ENCODE peak calls at places on chromosome 6, in nine cellular contexts. H is psoas muscle, C is HCT116, K is GM23338, V is pancreas, N is lower lobe of right lung, X is PC-3, O is fibroblast of lung, G is SJSA1. W is an unnamed sample.

GRCh38 chr6:133169901-133170300 is 71.3 kb upstream of the EYA4 start:
- DNase-seq in H (no peak), C (no peak), K (peak; percentile 52), V (no peak), N (no peak), X (no peak), O (no peak), G (no peak), W (no peak)

GRCh38 chr6:2841264-2842138 is at the start of gene SERPINB1:
- DNase-seq in H (peak; percentile 95), C (peak; percentile 81), K (peak; percentile 98), V (peak; percentile 93), N (peak; percentile 98), X (peak; percentile 83), O (peak; percentile 92), G (peak; percentile 89), W (peak; percentile 77)

GRCh38 chr6:106628658-106629102 is 618 bp downstream of the RTN4IP1 start:
- DNase-seq in H (no peak), C (no peak), K (no peak), V (no peak), N (no peak), X (peak; percentile 22), O (peak; percentile 19), G (no peak), W (no peak)

GRCh38 chr6:4522453-4522852 is 253.8 kb upstream of the CDYL start:
- DNase-seq in H (no peak), C (no peak), K (no peak), V (no peak), N (no peak), X (no peak), O (no peak), G (no peak), W (no peak)

GRCh38 chr6:41443616-41444525 is 102.3 kb upstream of the FOXP4 start:
- DNase-seq in H (peak; percentile 73), C (no peak), K (no peak), V (no peak), N (no peak), X (no peak), O (peak; percentile 71), G (no peak), W (peak; percentile 81)

GRCh38 chr6:138691595-138692057 is 81.9 kb upstream of the CCDC28A start:
- DNase-seq in H (no peak), C (peak; percentile 52), K (peak; percentile 72), V (no peak), N (no peak), X (peak; percentile 56), O (peak; percentile 91), G (no peak), W (no peak)

GRCh38 chr6:169190144-169190584 is 63.5 kb downstream of the THBS2 start:
- DNase-seq in H (peak; percentile 85), C (no peak), K (no peak), V (no peak), N (no peak), X (no peak), O (peak; percentile 99), G (peak; percentile 48), W (peak; percentile 89)

GRCh38 chr6:29624520-29624961 is 8.4 kb downstream of the GABBR1 start:
- DNase-seq in H (no peak), C (no peak), K (peak; percentile 58), V (no peak), N (no peak), X (no peak), O (no peak), G (no peak), W (no peak)

GRCh38 chr6:74289881-74290280 is 593.9 kb downstream of the CD109 start:
- DNase-seq in H (no peak), C (no peak), K (no peak), V (no peak), N (no peak), X (peak; percentile 44), O (peak; percentile 43), G (no peak), W (no peak)

GRCh38 chr6:106906227-106906626 is 68.3 kb downstream of the CD24 start:
- DNase-seq in H (no peak), C (no peak), K (no peak), V (no peak), N (no peak), X (no peak), O (no peak), G (no peak), W (no peak)

GRCh38 chr6:122322824-122323223 is 76.6 kb upstream of the HSF2 start:
- DNase-seq in H (no peak), C (no peak), K (no peak), V (no peak), N (no peak), X (no peak), O (peak; percentile 9), G (no peak), W (no peak)

GRCh38 chr6:31821301-31822037 is 6.1 kb upstream of the HSPA1B start:
- DNase-seq in H (peak; percentile 85), C (no peak), K (peak; percentile 68), V (peak; percentile 78), N (peak; percentile 86), X (peak; percentile 84), O (peak; percentile 48), G (peak; percentile 58), W (peak; percentile 72)

GRCh38 chr6:157089258-157089657 is 234.1 kb downstream of the TMEM242 start:
- DNase-seq in H (no peak), C (no peak), K (peak; percentile 97), V (no peak), N (no peak), X (no peak), O (peak; percentile 52), G (peak; percentile 56), W (no peak)

GRCh38 chr6:21402368-21402767 is 191.2 kb upstream of the SOX4 start:
- DNase-seq in H (no peak), C (no peak), K (no peak), V (no peak), N (no peak), X (no peak), O (peak; percentile 81), G (no peak), W (peak; percentile 66)

GRCh38 chr6:193773-194310 is 98.4 kb upstream of the DUSP22 start:
- DNase-seq in H (no peak), C (no peak), K (no peak), V (no peak), N (no peak), X (no peak), O (no peak), G (no peak), W (no peak)

GRCh38 chr6:17968876-17969275 is 18.6 kb downstream of the KIF13A start:
- DNase-seq in H (no peak), C (no peak), K (no peak), V (no peak), N (no peak), X (no peak), O (no peak), G (no peak), W (no peak)
- H3K4me1 ChIP-seq in H (peaks cover 82% of the 10 kb centered on the region), C (peaks cover 13% of the 10 kb centered on the region), K (peaks cover 30% of the 10 kb centered on the region), V (peaks cover 10% of the 10 kb centered on the region), N (peaks cover 56% of the 10 kb centered on the region), X (peaks cover 33% of the 10 kb centered on the region), O (peaks cover 17% of the 10 kb centered on the region), G (peaks cover 86% of the 10 kb centered on the region), W (peaks cover 6% of the 10 kb centered on the region)

DNA sequence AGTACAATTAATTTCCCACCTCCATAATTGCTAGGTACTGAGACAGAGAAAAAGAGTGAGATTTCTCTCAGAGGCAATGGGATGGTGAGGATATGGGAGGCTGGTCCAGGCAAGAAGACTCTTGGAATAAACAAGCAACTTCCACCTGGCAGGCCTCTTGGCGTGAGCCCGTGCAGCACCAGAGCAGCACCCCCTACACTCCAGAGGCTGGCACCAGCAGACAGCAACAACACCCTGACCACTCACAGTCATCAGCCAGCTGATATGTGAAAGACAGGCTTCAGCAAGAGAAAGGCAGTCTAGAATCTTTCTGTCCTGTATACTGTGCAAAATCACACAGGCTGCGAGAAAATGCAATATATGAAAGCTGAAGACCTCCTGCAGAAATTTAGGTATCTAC is 59.7 kb downstream of the KIF13A start:
- DNase-seq in H (no peak), C (no peak), K (no peak), V (no peak), N (no peak), X (no peak), O (no peak), G (no peak), W (no peak)
- H3K4me1 ChIP-seq in H (peaks cover 86% of the 10 kb centered on the region), C (no peaks in the 10 kb centered on the region), K (peaks cover 56% of the 10 kb centered on the region), V (peaks cover 31% of the 10 kb centered on the region), N (peaks cover 79% of the 10 kb centered on the region), X (peaks cover 6% of the 10 kb centered on the region), O (peaks cover 47% of the 10 kb centered on the region), G (peaks cover 66% of the 10 kb centered on the region), W (peaks cover 12% of the 10 kb centered on the region)

DNA sequence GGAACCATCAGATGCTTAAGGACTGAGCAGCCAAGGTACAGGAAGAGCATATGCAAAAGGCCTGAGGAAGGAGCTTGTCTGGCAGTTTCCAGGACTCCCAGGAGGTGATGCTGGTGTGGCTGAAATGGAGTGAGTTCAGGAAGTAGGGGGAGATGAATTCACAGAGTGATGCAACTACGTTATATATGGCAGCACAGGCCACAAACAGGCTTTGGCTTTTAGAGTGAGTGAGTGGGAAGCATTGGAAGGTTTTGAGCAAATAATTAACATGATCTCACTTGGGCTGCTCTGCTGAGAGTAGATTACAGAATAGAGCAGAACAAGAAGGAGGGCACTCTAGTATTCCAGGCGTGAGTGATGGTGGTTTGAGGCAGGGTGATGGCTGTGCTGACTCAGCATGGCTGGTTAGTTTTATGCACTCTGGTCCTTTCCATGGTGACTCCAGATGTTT is 6.5 kb downstream of the BTN2A2 start:
- DNase-seq in H (no peak), C (no peak), K (peak; percentile 19), V (no peak), N (no peak), X (no peak), O (no peak), G (no peak), W (no peak)
- H3K4me1 ChIP-seq in H (no peaks in the 10 kb centered on the region), C (peaks cover 7% of the 10 kb centered on the region), K (peaks cover 11% of the 10 kb centered on the region), V (no peaks in the 10 kb centered on the region), N (peaks cover 17% of the 10 kb centered on the region), X (peaks cover 14% of the 10 kb centered on the region), O (peaks cover under 1% of the 10 kb centered on the region), G (peaks cover 24% of the 10 kb centered on the region), W (no peaks in the 10 kb centered on the region)

GRCh38 chr6:158377866-158378265 is 65.6 kb downstream of the TULP4 start:
- DNase-seq in H (no peak), C (no peak), K (no peak), V (no peak), N (no peak), X (no peak), O (peak; percentile 43), G (no peak), W (no peak)

GRCh38 chr6:158376650-158377081 is 64.4 kb downstream of the TULP4 start:
- DNase-seq in H (peak; percentile 68), C (no peak), K (no peak), V (peak; percentile 27), N (no peak), X (no peak), O (peak; percentile 90), G (no peak), W (no peak)

GRCh38 chr6:158382491-158382890 is 70.2 kb downstream of the TULP4 start:
- DNase-seq in H (no peak), C (no peak), K (no peak), V (no peak), N (no peak), X (no peak), O (no peak), G (no peak), W (no peak)

GRCh38 chr6:158381214-158381613 is 68.9 kb downstream of the TULP4 start:
- DNase-seq in H (no peak), C (no peak), K (no peak), V (no peak), N (no peak), X (peak; percentile 30), O (no peak), G (no peak), W (no peak)

GRCh38 chr6:158379336-158379735 is 67.1 kb downstream of the TULP4 start:
- DNase-seq in H (no peak), C (no peak), K (no peak), V (no peak), N (no peak), X (no peak), O (no peak), G (no peak), W (no peak)
- H3K4me1 ChIP-seq in H (peaks cover 56% of the 10 kb centered on the region), C (no peaks in the 10 kb centered on the region), K (no peaks in the 10 kb centered on the region), V (no peaks in the 10 kb centered on the region), N (no peaks in the 10 kb centered on the region), X (peaks cover 7% of the 10 kb centered on the region), O (peaks cover 7% of the 10 kb centered on the region), G (peaks cover 3% of the 10 kb centered on the region), W (no peaks in the 10 kb centered on the region)